ENCODE peak calls at places on chromosomes 16 and 17, in five cellular contexts. One of them, this sample, is unnamed.

GRCh38 chr17:32142038-32142856 is at the start of gene RHOT1:
- DNase-seq in H54: peak
- DNase-seq in naive thymus-derived CD8-positive, alpha-beta T cell: peak
- DNase-seq in tibial artery: peak
- DNase-seq in type B pancreatic cell: peak
- DNase-seq in this sample: peak

GRCh38 chr16:20937736-20938135 is 37.2 kb downstream of the LYRM1 start:
- DNase-seq in H54: no peak
- DNase-seq in naive thymus-derived CD8-positive, alpha-beta T cell: no peak
- DNase-seq in tibial artery: no peak
- DNase-seq in type B pancreatic cell: no peak
- DNase-seq in this sample: no peak

GRCh38 chr16:56121156-56121500 is 70.2 kb upstream of the GNAO1 start:
- DNase-seq in H54: no peak
- DNase-seq in naive thymus-derived CD8-positive, alpha-beta T cell: no peak
- DNase-seq in tibial artery: no peak
- DNase-seq in type B pancreatic cell: no peak
- DNase-seq in this sample: no peak

GRCh38 chr16:29900102-29900887 is at the start of gene ASPHD1:
- DNase-seq in H54: peak
- DNase-seq in naive thymus-derived CD8-positive, alpha-beta T cell: peak
- DNase-seq in tibial artery: no peak
- DNase-seq in type B pancreatic cell: peak
- DNase-seq in this sample: peak

GRCh38 chr17:1473841-1474240 is 17.8 kb upstream of the CRK start:
- DNase-seq in H54: no peak
- DNase-seq in naive thymus-derived CD8-positive, alpha-beta T cell: peak
- DNase-seq in tibial artery: no peak
- DNase-seq in type B pancreatic cell: no peak
- DNase-seq in this sample: no peak

GRCh38 chr16:67397812-67398545 is 4.7 kb upstream of the TPPP3 start:
- DNase-seq in H54: no peak
- DNase-seq in naive thymus-derived CD8-positive, alpha-beta T cell: no peak
- DNase-seq in tibial artery: no peak
- DNase-seq in type B pancreatic cell: no peak
- DNase-seq in this sample: peak

GRCh38 chr17:3886776-3887175 is 6.1 kb downstream of the CAMKK1 start:
- DNase-seq in H54: no peak
- DNase-seq in naive thymus-derived CD8-positive, alpha-beta T cell: no peak
- DNase-seq in tibial artery: peak
- DNase-seq in type B pancreatic cell: no peak
- DNase-seq in this sample: no peak

GRCh38 chr17:77963441-77963840 is 4.9 kb downstream of the TNRC6C start:
- DNase-seq in H54: peak
- DNase-seq in naive thymus-derived CD8-positive, alpha-beta T cell: peak
- DNase-seq in tibial artery: no peak
- DNase-seq in type B pancreatic cell: no peak
- DNase-seq in this sample: no peak

GRCh38 chr17:29763273-29763672 is 140.6 kb upstream of the CORO6 start:
- DNase-seq in H54: no peak
- DNase-seq in naive thymus-derived CD8-positive, alpha-beta T cell: no peak
- DNase-seq in tibial artery: no peak
- DNase-seq in type B pancreatic cell: no peak
- DNase-seq in this sample: no peak

GRCh38 chr16:67399218-67399733 is 6.0 kb upstream of the TPPP3 start:
- DNase-seq in H54: no peak
- DNase-seq in naive thymus-derived CD8-positive, alpha-beta T cell: peak
- DNase-seq in tibial artery: no peak
- DNase-seq in type B pancreatic cell: no peak
- DNase-seq in this sample: peak

GRCh38 chr17:49218941-49219913 is 8.7 kb downstream of the ABI3 start:
- DNase-seq in H54: no peak
- DNase-seq in naive thymus-derived CD8-positive, alpha-beta T cell: peak
- DNase-seq in tibial artery: no peak
- DNase-seq in type B pancreatic cell: no peak
- DNase-seq in this sample: peak

GRCh38 chr16:46711106-46711769 is 21.8 kb downstream of the ORC6 start:
- DNase-seq in H54: no peak
- DNase-seq in naive thymus-derived CD8-positive, alpha-beta T cell: no peak
- DNase-seq in tibial artery: peak
- DNase-seq in type B pancreatic cell: no peak
- DNase-seq in this sample: no peak

GRCh38 chr17:48541036-48541573 is 3.8 kb downstream of the HOXB2 start:
- DNase-seq in H54: no peak
- DNase-seq in naive thymus-derived CD8-positive, alpha-beta T cell: no peak
- DNase-seq in tibial artery: no peak
- DNase-seq in type B pancreatic cell: no peak
- DNase-seq in this sample: peak

GRCh38 chr17:57640079-57640478 is 105.0 kb downstream of the CCDC182 start:
- DNase-seq in H54: no peak
- DNase-seq in naive thymus-derived CD8-positive, alpha-beta T cell: no peak
- DNase-seq in tibial artery: no peak
- DNase-seq in type B pancreatic cell: no peak
- DNase-seq in this sample: peak

GRCh38 chr17:78597923-78598545 is 20.8 kb upstream of the DNAH17 start:
- DNase-seq in H54: no peak
- DNase-seq in naive thymus-derived CD8-positive, alpha-beta T cell: no peak
- DNase-seq in tibial artery: no peak
- DNase-seq in type B pancreatic cell: no peak
- DNase-seq in this sample: no peak

GRCh38 chr16:4135537-4135936 is 19.3 kb upstream of the ADCY9 start:
- DNase-seq in H54: no peak
- DNase-seq in naive thymus-derived CD8-positive, alpha-beta T cell: no peak
- DNase-seq in tibial artery: no peak
- DNase-seq in type B pancreatic cell: no peak
- DNase-seq in this sample: no peak

GRCh38 chr16:56603589-56603988 is 4.8 kb upstream of the MT2A start:
- DNase-seq in H54: no peak
- DNase-seq in naive thymus-derived CD8-positive, alpha-beta T cell: no peak
- DNase-seq in tibial artery: peak
- DNase-seq in type B pancreatic cell: no peak
- DNase-seq in this sample: peak

GRCh38 chr16:64397042-64397441 is 724.8 kb downstream of the CDH11 start:
- DNase-seq in H54: no peak
- DNase-seq in naive thymus-derived CD8-positive, alpha-beta T cell: no peak
- DNase-seq in tibial artery: no peak
- DNase-seq in type B pancreatic cell: no peak
- DNase-seq in this sample: no peak

GRCh38 chr16:68000450-68000849 is 1.2 kb upstream of the DPEP2 start:
- DNase-seq in H54: no peak
- DNase-seq in naive thymus-derived CD8-positive, alpha-beta T cell: peak
- DNase-seq in tibial artery: no peak
- DNase-seq in type B pancreatic cell: no peak
- DNase-seq in this sample: no peak

GRCh38 chr17:8791910-8792270 is 7.3 kb downstream of the MFSD6L start:
- DNase-seq in H54: no peak
- DNase-seq in naive thymus-derived CD8-positive, alpha-beta T cell: no peak
- DNase-seq in tibial artery: no peak
- DNase-seq in type B pancreatic cell: no peak
- DNase-seq in this sample: no peak

GRCh38 chr16:27181020-27181419 is 22.3 kb upstream of the KDM8 start:
- DNase-seq in H54: no peak
- DNase-seq in naive thymus-derived CD8-positive, alpha-beta T cell: no peak
- DNase-seq in tibial artery: no peak
- DNase-seq in type B pancreatic cell: no peak
- DNase-seq in this sample: peak

GRCh38 chr17:62172492-62173291 is 107.6 kb upstream of the MED13 start:
- DNase-seq in H54: no peak
- DNase-seq in naive thymus-derived CD8-positive, alpha-beta T cell: no peak
- DNase-seq in tibial artery: no peak
- DNase-seq in type B pancreatic cell: no peak
- DNase-seq in this sample: no peak

GRCh38 chr17:44971776-44972483 is 3.8 kb upstream of the C1QL1 start:
- DNase-seq in H54: peak
- DNase-seq in naive thymus-derived CD8-positive, alpha-beta T cell: no peak
- DNase-seq in tibial artery: no peak
- DNase-seq in type B pancreatic cell: no peak
- DNase-seq in this sample: peak

GRCh38 chr17:12021604-12022003 is 927 bp downstream of the MAP2K4 start:
- DNase-seq in H54: no peak
- DNase-seq in naive thymus-derived CD8-positive, alpha-beta T cell: no peak
- DNase-seq in tibial artery: no peak
- DNase-seq in type B pancreatic cell: no peak
- DNase-seq in this sample: no peak

GRCh38 chr17:66602659-66603363 is 232.1 kb upstream of the CACNG5 start:
- DNase-seq in H54: no peak
- DNase-seq in naive thymus-derived CD8-positive, alpha-beta T cell: no peak
- DNase-seq in tibial artery: no peak
- DNase-seq in type B pancreatic cell: no peak
- DNase-seq in this sample: peak

GRCh38 chr17:65495255-65496060 is 66.0 kb downstream of the AXIN2 start:
- DNase-seq in H54: no peak
- DNase-seq in naive thymus-derived CD8-positive, alpha-beta T cell: peak
- DNase-seq in tibial artery: no peak
- DNase-seq in type B pancreatic cell: no peak
- DNase-seq in this sample: peak

GRCh38 chr16:73000907-73001521 is 46.9 kb downstream of the ZFHX3 start:
- DNase-seq in H54: no peak
- DNase-seq in naive thymus-derived CD8-positive, alpha-beta T cell: no peak
- DNase-seq in tibial artery: no peak
- DNase-seq in type B pancreatic cell: no peak
- DNase-seq in this sample: no peak

GRCh38 chr17:1162116-1162855 is 17.5 kb downstream of the ABR start:
- DNase-seq in H54: no peak
- DNase-seq in naive thymus-derived CD8-positive, alpha-beta T cell: no peak
- DNase-seq in tibial artery: no peak
- DNase-seq in type B pancreatic cell: no peak
- DNase-seq in this sample: no peak

GRCh38 chr16:59067207-59067606 is 333.1 kb upstream of the GOT2 start:
- DNase-seq in H54: no peak
- DNase-seq in naive thymus-derived CD8-positive, alpha-beta T cell: no peak
- DNase-seq in tibial artery: peak
- DNase-seq in type B pancreatic cell: no peak
- DNase-seq in this sample: no peak

GRCh38 chr17:59357219-59357699 is 25.8 kb downstream of the YPEL2 start:
- DNase-seq in H54: no peak
- DNase-seq in naive thymus-derived CD8-positive, alpha-beta T cell: no peak
- DNase-seq in tibial artery: no peak
- DNase-seq in type B pancreatic cell: no peak
- DNase-seq in this sample: no peak